ENCODE peak calls at places on chromosomes 3 and 15, in ten cellular contexts. One of them, this sample, is unnamed.
A peak's percentile ranks its signal among the peaks of the same experiment; 100 is the strongest.

GRCh38 chr3:185864767-185865166 is 39.9 kb upstream of the IGF2BP2 start:
- DNase-seq in CD4-positive, alpha-beta T cell: no peak
- DNase-seq in GM23338: no peak
- DNase-seq in HFFc6: no peak
- DNase-seq in GM10248: no peak
- DNase-seq in A549: no peak
- DNase-seq in AG09309: no peak
- DNase-seq in activated B cell treated with CpG ODN at 0.5 μM for 24 hours: no peak
- DNase-seq in H9: no peak
- DNase-seq in tibial nerve: no peak
- DNase-seq in this sample: no peak

GRCh38 chr15:94478763-94479162 is 247.4 kb downstream of the MCTP2 start:
- DNase-seq in HFFc6: no peak
- DNase-seq in GM10248: no peak
- DNase-seq in GM23338: no peak
- DNase-seq in A549: no peak
- DNase-seq in activated B cell treated with CpG ODN at 0.5 μM for 24 hours: no peak
- DNase-seq in tibial nerve: no peak
- DNase-seq in AG09309: no peak
- DNase-seq in CD4-positive, alpha-beta T cell: no peak
- DNase-seq in H9: no peak
- DNase-seq in this sample: no peak

GRCh38 chr3:135453333-135453732 is 512.2 kb upstream of the PPP2R3A start:
- DNase-seq in A549: no peak
- DNase-seq in CD4-positive, alpha-beta T cell: no peak
- DNase-seq in tibial nerve: no peak
- DNase-seq in GM10248: no peak
- DNase-seq in GM23338: no peak
- DNase-seq in activated B cell treated with CpG ODN at 0.5 μM for 24 hours: no peak
- DNase-seq in H9: no peak
- DNase-seq in HFFc6: no peak
- DNase-seq in AG09309: no peak
- DNase-seq in this sample: no peak

GRCh38 chr3:112253301-112253971 is 40.6 kb downstream of the SLC9C1 start:
- DNase-seq in tibial nerve: no peak
- DNase-seq in A549: no peak
- DNase-seq in AG09309: no peak
- DNase-seq in H9: no peak
- DNase-seq in CD4-positive, alpha-beta T cell: no peak
- DNase-seq in GM10248: no peak
- DNase-seq in GM23338: no peak
- DNase-seq in activated B cell treated with CpG ODN at 0.5 μM for 24 hours: no peak
- DNase-seq in HFFc6: no peak
- DNase-seq in this sample: no peak

GRCh38 chr3:138469869-138470268 is 35.5 kb downstream of the ESYT3 start:
- DNase-seq in HFFc6: no peak
- DNase-seq in GM10248: no peak
- DNase-seq in A549: no peak
- DNase-seq in GM23338: no peak
- DNase-seq in CD4-positive, alpha-beta T cell: no peak
- DNase-seq in activated B cell treated with CpG ODN at 0.5 μM for 24 hours: no peak
- DNase-seq in AG09309: no peak
- DNase-seq in tibial nerve: no peak
- DNase-seq in H9: no peak
- DNase-seq in this sample: no peak

GRCh38 chr3:195251336-195252065 is 19.5 kb downstream of the XXYLT1 start:
- DNase-seq in A549: no peak
- DNase-seq in AG09309: no peak
- DNase-seq in HFFc6: no peak
- DNase-seq in GM23338: no peak
- DNase-seq in CD4-positive, alpha-beta T cell: no peak
- DNase-seq in GM10248: peak; percentile 53
- DNase-seq in tibial nerve: no peak
- DNase-seq in activated B cell treated with CpG ODN at 0.5 μM for 24 hours: no peak
- DNase-seq in H9: no peak
- DNase-seq in this sample: no peak

GRCh38 chr3:11618897-11619296 is 24.8 kb downstream of the VGLL4 start:
- DNase-seq in GM10248: no peak
- DNase-seq in A549: no peak
- DNase-seq in GM23338: no peak
- DNase-seq in CD4-positive, alpha-beta T cell: no peak
- DNase-seq in activated B cell treated with CpG ODN at 0.5 μM for 24 hours: no peak
- DNase-seq in HFFc6: no peak
- DNase-seq in tibial nerve: no peak
- DNase-seq in AG09309: no peak
- DNase-seq in H9: no peak
- DNase-seq in this sample: no peak

GRCh38 chr3:11509175-11510000 is 134.3 kb downstream of the VGLL4 start:
- DNase-seq in A549: peak; percentile 33
- DNase-seq in CD4-positive, alpha-beta T cell: no peak
- DNase-seq in AG09309: peak; percentile 81
- DNase-seq in H9: no peak
- DNase-seq in GM23338: peak; percentile 57
- DNase-seq in activated B cell treated with CpG ODN at 0.5 μM for 24 hours: no peak
- DNase-seq in tibial nerve: peak; percentile 37
- DNase-seq in HFFc6: peak; percentile 82
- DNase-seq in GM10248: no peak
- DNase-seq in this sample: peak; percentile 19

GRCh38 chr3:9862391-9863235 is 17.4 kb downstream of the CIDEC start:
- DNase-seq in AG09309: no peak
- DNase-seq in GM23338: peak; percentile 84
- DNase-seq in H9: peak; percentile 85
- DNase-seq in tibial nerve: peak; percentile 28
- DNase-seq in CD4-positive, alpha-beta T cell: peak; percentile 10
- DNase-seq in A549: peak; percentile 36
- DNase-seq in activated B cell treated with CpG ODN at 0.5 μM for 24 hours: peak; percentile 38
- DNase-seq in HFFc6: peak; percentile 31
- DNase-seq in GM10248: peak; percentile 67
- DNase-seq in this sample: peak; percentile 76

GRCh38 chr15:92591275-92591674 is 64.3 kb downstream of the FAM174B start:
- DNase-seq in CD4-positive, alpha-beta T cell: no peak
- DNase-seq in H9: no peak
- DNase-seq in A549: no peak
- DNase-seq in AG09309: no peak
- DNase-seq in activated B cell treated with CpG ODN at 0.5 μM for 24 hours: no peak
- DNase-seq in HFFc6: no peak
- DNase-seq in GM23338: no peak
- DNase-seq in GM10248: no peak
- DNase-seq in tibial nerve: no peak
- DNase-seq in this sample: no peak

GRCh38 chr3:100993309-100993708 is at the start of gene ABI3BP:
- DNase-seq in H9: no peak
- DNase-seq in GM23338: no peak
- DNase-seq in tibial nerve: peak; percentile 56
- DNase-seq in HFFc6: peak; percentile 79
- DNase-seq in activated B cell treated with CpG ODN at 0.5 μM for 24 hours: no peak
- DNase-seq in GM10248: no peak
- DNase-seq in AG09309: peak; percentile 70
- DNase-seq in CD4-positive, alpha-beta T cell: no peak
- DNase-seq in A549: peak; percentile 61
- DNase-seq in this sample: peak; percentile 56

DNA sequence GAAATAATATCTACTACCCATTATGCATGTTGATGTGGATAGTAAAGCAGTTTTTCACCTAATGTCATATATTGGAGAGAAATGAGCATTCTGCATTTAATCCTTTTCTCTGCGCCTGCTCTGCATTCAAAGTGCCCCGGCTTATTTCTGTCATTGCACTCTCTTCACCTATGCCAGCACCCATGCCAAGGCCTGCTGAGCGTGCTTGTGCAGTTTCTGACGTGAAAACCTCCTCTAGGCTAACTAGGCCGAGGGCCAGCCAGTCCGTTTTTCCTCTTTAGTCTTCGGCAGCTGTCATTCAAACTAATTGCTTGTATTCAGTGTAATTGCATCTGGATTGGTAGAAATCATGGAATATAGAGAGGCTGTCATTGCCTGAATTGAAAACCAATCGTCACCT is 94.0 kb downstream of the ARPP21 start:
- DNase-seq in GM10248: no peak
- DNase-seq in AG09309: no peak
- DNase-seq in H9: no peak
- DNase-seq in tibial nerve: no peak
- DNase-seq in CD4-positive, alpha-beta T cell: no peak
- DNase-seq in GM23338: no peak
- DNase-seq in HFFc6: no peak
- DNase-seq in A549: no peak
- DNase-seq in activated B cell treated with CpG ODN at 0.5 μM for 24 hours: no peak
- DNase-seq in this sample: no peak
- TF ChIP-seq CTCF in GM10248: no peak
- TF ChIP-seq CTCF in AG09309: no peak
- TF ChIP-seq CTCF in H9: no peak
- TF ChIP-seq CTCF in tibial nerve: no peak
- TF ChIP-seq CTCF in CD4-positive, alpha-beta T cell: no peak
- TF ChIP-seq CTCF in GM23338: no peak
- TF ChIP-seq CTCF in HFFc6: no peak
- TF ChIP-seq CTCF in A549: no peak
- TF ChIP-seq CTCF in activated B cell treated with CpG ODN at 0.5 μM for 24 hours: no peak
- TF ChIP-seq CTCF in this sample: no peak

GRCh38 chr3:50662408-50662807 is 12.3 kb upstream of the DOCK3 start:
- DNase-seq in tibial nerve: no peak
- DNase-seq in CD4-positive, alpha-beta T cell: no peak
- DNase-seq in GM23338: no peak
- DNase-seq in AG09309: no peak
- DNase-seq in HFFc6: no peak
- DNase-seq in activated B cell treated with CpG ODN at 0.5 μM for 24 hours: no peak
- DNase-seq in GM10248: no peak
- DNase-seq in H9: peak; percentile 11
- DNase-seq in A549: no peak
- DNase-seq in this sample: no peak

GRCh38 chr3:50658831-50659230 is 15.9 kb upstream of the DOCK3 start:
- DNase-seq in A549: no peak
- DNase-seq in HFFc6: no peak
- DNase-seq in activated B cell treated with CpG ODN at 0.5 μM for 24 hours: no peak
- DNase-seq in GM10248: no peak
- DNase-seq in CD4-positive, alpha-beta T cell: no peak
- DNase-seq in H9: no peak
- DNase-seq in tibial nerve: no peak
- DNase-seq in AG09309: no peak
- DNase-seq in GM23338: no peak
- DNase-seq in this sample: no peak

GRCh38 chr3:50660386-50660785 is 14.3 kb upstream of the DOCK3 start:
- DNase-seq in CD4-positive, alpha-beta T cell: no peak
- DNase-seq in activated B cell treated with CpG ODN at 0.5 μM for 24 hours: no peak
- DNase-seq in HFFc6: no peak
- DNase-seq in GM10248: no peak
- DNase-seq in tibial nerve: no peak
- DNase-seq in A549: no peak
- DNase-seq in AG09309: no peak
- DNase-seq in H9: peak; percentile 15
- DNase-seq in GM23338: no peak
- DNase-seq in this sample: no peak

GRCh38 chr3:50658416-50658815 is 16.3 kb upstream of the DOCK3 start:
- DNase-seq in HFFc6: peak; percentile 75
- DNase-seq in activated B cell treated with CpG ODN at 0.5 μM for 24 hours: no peak
- DNase-seq in tibial nerve: no peak
- DNase-seq in GM23338: no peak
- DNase-seq in GM10248: no peak
- DNase-seq in CD4-positive, alpha-beta T cell: no peak
- DNase-seq in H9: no peak
- DNase-seq in AG09309: peak; percentile 5
- DNase-seq in A549: no peak
- DNase-seq in this sample: no peak

GRCh38 chr3:50661321-50661837 is 13.3 kb upstream of the DOCK3 start:
- DNase-seq in GM10248: no peak
- DNase-seq in H9: peak; percentile 9
- DNase-seq in HFFc6: no peak
- DNase-seq in tibial nerve: no peak
- DNase-seq in activated B cell treated with CpG ODN at 0.5 μM for 24 hours: no peak
- DNase-seq in A549: no peak
- DNase-seq in AG09309: no peak
- DNase-seq in CD4-positive, alpha-beta T cell: no peak
- DNase-seq in GM23338: no peak
- DNase-seq in this sample: no peak
- TF ChIP-seq CTCF in GM10248: no peak
- TF ChIP-seq CTCF in H9: no peak
- TF ChIP-seq CTCF in HFFc6: no peak
- TF ChIP-seq CTCF in tibial nerve: no peak
- TF ChIP-seq CTCF in activated B cell treated with CpG ODN at 0.5 μM for 24 hours: no peak
- TF ChIP-seq CTCF in A549: no peak
- TF ChIP-seq CTCF in AG09309: no peak
- TF ChIP-seq CTCF in CD4-positive, alpha-beta T cell: no peak
- TF ChIP-seq CTCF in GM23338: no peak
- TF ChIP-seq CTCF in this sample: no peak

GRCh38 chr3:150828997-150829396 is 66.0 kb upstream of the SIAH2 start:
- DNase-seq in H9: no peak
- DNase-seq in A549: no peak
- DNase-seq in GM23338: no peak
- DNase-seq in CD4-positive, alpha-beta T cell: no peak
- DNase-seq in activated B cell treated with CpG ODN at 0.5 μM for 24 hours: no peak
- DNase-seq in HFFc6: no peak
- DNase-seq in tibial nerve: no peak
- DNase-seq in GM10248: no peak
- DNase-seq in AG09309: no peak
- DNase-seq in this sample: no peak

GRCh38 chr3:150829408-150829807 is 66.4 kb upstream of the SIAH2 start:
- DNase-seq in tibial nerve: no peak
- DNase-seq in H9: no peak
- DNase-seq in GM23338: no peak
- DNase-seq in activated B cell treated with CpG ODN at 0.5 μM for 24 hours: no peak
- DNase-seq in A549: no peak
- DNase-seq in HFFc6: no peak
- DNase-seq in AG09309: no peak
- DNase-seq in CD4-positive, alpha-beta T cell: no peak
- DNase-seq in GM10248: no peak
- DNase-seq in this sample: no peak

GRCh38 chr3:150828261-150828660 is 65.3 kb upstream of the SIAH2 start:
- DNase-seq in tibial nerve: no peak
- DNase-seq in GM23338: no peak
- DNase-seq in H9: no peak
- DNase-seq in A549: no peak
- DNase-seq in AG09309: no peak
- DNase-seq in activated B cell treated with CpG ODN at 0.5 μM for 24 hours: no peak
- DNase-seq in GM10248: no peak
- DNase-seq in HFFc6: no peak
- DNase-seq in CD4-positive, alpha-beta T cell: no peak
- DNase-seq in this sample: no peak

GRCh38 chr3:150830745-150831144 is 67.8 kb upstream of the SIAH2 start:
- DNase-seq in CD4-positive, alpha-beta T cell: no peak
- DNase-seq in AG09309: no peak
- DNase-seq in GM10248: no peak
- DNase-seq in H9: no peak
- DNase-seq in activated B cell treated with CpG ODN at 0.5 μM for 24 hours: no peak
- DNase-seq in tibial nerve: no peak
- DNase-seq in GM23338: no peak
- DNase-seq in A549: no peak
- DNase-seq in HFFc6: no peak
- DNase-seq in this sample: no peak

GRCh38 chr3:150830094-150830681 is 67.2 kb upstream of the SIAH2 start:
- DNase-seq in H9: peak; percentile 48
- DNase-seq in activated B cell treated with CpG ODN at 0.5 μM for 24 hours: no peak
- DNase-seq in AG09309: no peak
- DNase-seq in GM23338: peak; percentile 60
- DNase-seq in GM10248: peak; percentile 32
- DNase-seq in A549: peak; percentile 32
- DNase-seq in CD4-positive, alpha-beta T cell: no peak
- DNase-seq in tibial nerve: no peak
- DNase-seq in HFFc6: no peak
- DNase-seq in this sample: peak; percentile 33
- TF ChIP-seq CTCF in H9: peak; percentile 64
- TF ChIP-seq CTCF in activated B cell treated with CpG ODN at 0.5 μM for 24 hours: no peak
- TF ChIP-seq CTCF in AG09309: peak; percentile 13
- TF ChIP-seq CTCF in GM23338: peak; percentile 52
- TF ChIP-seq CTCF in GM10248: no peak
- TF ChIP-seq CTCF in A549: peak; percentile 11
- TF ChIP-seq CTCF in CD4-positive, alpha-beta T cell: no peak
- TF ChIP-seq CTCF in tibial nerve: no peak
- TF ChIP-seq CTCF in HFFc6: peak; percentile 31
- TF ChIP-seq CTCF in this sample: peak; percentile 40

GRCh38 chr3:134351421-134351820 is 22.8 kb downstream of the AMOTL2 start:
- DNase-seq in CD4-positive, alpha-beta T cell: no peak
- DNase-seq in HFFc6: peak; percentile 11
- DNase-seq in GM10248: no peak
- DNase-seq in A549: no peak
- DNase-seq in tibial nerve: no peak
- DNase-seq in activated B cell treated with CpG ODN at 0.5 μM for 24 hours: no peak
- DNase-seq in AG09309: no peak
- DNase-seq in H9: no peak
- DNase-seq in GM23338: no peak
- DNase-seq in this sample: no peak
- TF ChIP-seq CTCF in CD4-positive, alpha-beta T cell: no peak
- TF ChIP-seq CTCF in HFFc6: no peak
- TF ChIP-seq CTCF in GM10248: no peak
- TF ChIP-seq CTCF in A549: no peak
- TF ChIP-seq CTCF in tibial nerve: no peak
- TF ChIP-seq CTCF in activated B cell treated with CpG ODN at 0.5 μM for 24 hours: no peak
- TF ChIP-seq CTCF in AG09309: no peak
- TF ChIP-seq CTCF in H9: no peak
- TF ChIP-seq CTCF in GM23338: no peak
- TF ChIP-seq CTCF in this sample: no peak

This sample was measured in Calu3.